ENCODE peak calls at places on chromosomes 12 and 14, in six cellular contexts. U, Q, J, I, H and S are unnamed samples.

GRCh38 chr12:48996794-48997718 is 2.1 kb downstream of the DDN start:
- DNase-seq in J (peak; percentile 59), Q (peak; percentile 68), U (no peak), I (no peak), H (peak; percentile 65), S (no peak)

GRCh38 chr12:13101854-13102375 is 1.6 kb downstream of the GSG1 start:
- DNase-seq in I (no peak), Q (peak; percentile 36), U (peak; percentile 79), J (no peak), H (peak; percentile 62), S (no peak)

GRCh38 chr12:30548203-30548602 is 147.5 kb downstream of the IPO8 start:
- DNase-seq in U (no peak), Q (no peak), J (no peak), H (no peak), I (no peak), S (no peak)

GRCh38 chr14:75310295-75311059 is 31.8 kb downstream of the FOS start:
- DNase-seq in Q (peak; percentile 95), H (no peak), I (no peak), J (peak; percentile 70), U (peak; percentile 66), S (peak; percentile 80)

GRCh38 chr12:47038270-47038748 is 41.1 kb upstream of the PCED1B start:
- DNase-seq in U (no peak), H (no peak), Q (peak; percentile 57), J (no peak), I (no peak), S (no peak)

GRCh38 chr14:42869681-42870080 is 1263.0 kb downstream of the LRFN5 start:
- DNase-seq in I (no peak), J (no peak), U (no peak), Q (peak; percentile 59), H (no peak), S (no peak)

GRCh38 chr12:70732287-70732686 is 95.1 kb upstream of the PTPRB start:
- DNase-seq in Q (no peak), J (no peak), H (no peak), U (no peak), I (no peak), S (no peak)

GRCh38 chr12:66393890-66394289 is 91.6 kb downstream of the HELB start:
- DNase-seq in J (no peak), U (no peak), Q (no peak), H (no peak), I (no peak), S (no peak)

GRCh38 chr14:96940009-96940408 is 142.8 kb downstream of the VRK1 start:
- DNase-seq in H (peak; percentile 16), Q (no peak), J (no peak), I (no peak), U (peak; percentile 31), S (no peak)

GRCh38 chr12:121446760-121447159 is 46.8 kb downstream of the RNF34 start:
- DNase-seq in Q (no peak), J (no peak), I (no peak), U (no peak), H (no peak), S (no peak)

GRCh38 chr12:48788852-48789775 is at the start of gene ADCY6:
- DNase-seq in I (no peak), U (peak; percentile 68), H (peak; percentile 67), J (peak; percentile 54), Q (peak; percentile 77), S (peak; percentile 41)

GRCh38 chr14:105477659-105478623 is 3.3 kb downstream of the CRIP2 start:
- DNase-seq in Q (no peak), H (no peak), J (no peak), I (peak; percentile 35), U (no peak), S (no peak)

GRCh38 chr14:28709571-28710305 is 56.8 kb upstream of the FOXG1 start:
- DNase-seq in J (no peak), Q (no peak), H (no peak), U (no peak), I (no peak), S (no peak)
- TF ChIP-seq CTCF in J (no peak), Q (no peak), H (no peak), U (no peak), I (no peak), S (no peak)

DNA sequence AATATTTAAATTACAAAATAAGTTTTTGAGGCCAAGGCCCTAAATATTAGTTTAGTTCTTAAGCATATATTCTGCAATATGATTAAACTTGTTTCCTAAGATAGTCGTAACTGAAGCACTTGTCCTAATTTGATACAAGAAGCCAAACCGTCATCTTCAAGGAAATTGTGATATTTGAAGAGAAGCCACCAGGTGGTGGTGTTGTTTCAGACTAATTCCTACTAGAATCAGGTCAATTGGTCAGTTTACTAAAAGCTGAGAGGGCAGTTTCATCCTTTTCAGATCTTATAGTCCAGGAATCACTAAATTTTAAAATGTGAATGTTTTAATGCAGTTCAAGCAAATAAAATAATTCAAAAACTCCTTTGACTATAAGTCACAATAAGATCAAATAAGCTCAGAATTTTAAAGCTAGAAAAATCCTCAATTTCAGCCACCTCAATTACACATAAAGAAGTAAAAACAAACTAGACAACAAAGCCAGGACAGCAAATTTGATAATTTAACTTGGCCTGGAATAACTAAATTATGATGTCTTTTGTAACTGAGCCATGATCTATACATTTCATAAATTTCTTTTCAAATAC is 7.1 kb upstream of the ARL1 start:
- DNase-seq in J (no peak), U (peak; percentile 77), H (peak; percentile 58), Q (peak; percentile 78), I (no peak), S (peak; percentile 44)
- TF ChIP-seq CTCF in J (peak; percentile 54), U (peak; percentile 46), H (peak; percentile 78), Q (peak; percentile 53), I (peak; percentile 64), S (peak; percentile 50)

GRCh38 chr14:44283836-44284235 is 223.2 kb downstream of the FSCB start:
- DNase-seq in H (no peak), J (no peak), U (no peak), Q (no peak), I (no peak), S (no peak)

GRCh38 chr14:44291516-44291915 is 215.6 kb downstream of the FSCB start:
- DNase-seq in Q (no peak), I (no peak), U (no peak), J (no peak), H (no peak), S (no peak)

GRCh38 chr14:44287858-44288257 is 219.2 kb downstream of the FSCB start:
- DNase-seq in H (no peak), U (peak; percentile 40), I (no peak), Q (peak; percentile 21), J (no peak), S (no peak)
- TF ChIP-seq CTCF in H (no peak), U (no peak), I (no peak), Q (no peak), J (no peak), S (no peak)

GRCh38 chr12:75533239-75533638 is 21.8 kb upstream of the KRR1 start:
- DNase-seq in Q (no peak), J (no peak), H (no peak), U (no peak), I (no peak), S (no peak)
- TF ChIP-seq CTCF in Q (no peak), J (no peak), H (no peak), U (no peak), I (no peak), S (no peak)

DNA sequence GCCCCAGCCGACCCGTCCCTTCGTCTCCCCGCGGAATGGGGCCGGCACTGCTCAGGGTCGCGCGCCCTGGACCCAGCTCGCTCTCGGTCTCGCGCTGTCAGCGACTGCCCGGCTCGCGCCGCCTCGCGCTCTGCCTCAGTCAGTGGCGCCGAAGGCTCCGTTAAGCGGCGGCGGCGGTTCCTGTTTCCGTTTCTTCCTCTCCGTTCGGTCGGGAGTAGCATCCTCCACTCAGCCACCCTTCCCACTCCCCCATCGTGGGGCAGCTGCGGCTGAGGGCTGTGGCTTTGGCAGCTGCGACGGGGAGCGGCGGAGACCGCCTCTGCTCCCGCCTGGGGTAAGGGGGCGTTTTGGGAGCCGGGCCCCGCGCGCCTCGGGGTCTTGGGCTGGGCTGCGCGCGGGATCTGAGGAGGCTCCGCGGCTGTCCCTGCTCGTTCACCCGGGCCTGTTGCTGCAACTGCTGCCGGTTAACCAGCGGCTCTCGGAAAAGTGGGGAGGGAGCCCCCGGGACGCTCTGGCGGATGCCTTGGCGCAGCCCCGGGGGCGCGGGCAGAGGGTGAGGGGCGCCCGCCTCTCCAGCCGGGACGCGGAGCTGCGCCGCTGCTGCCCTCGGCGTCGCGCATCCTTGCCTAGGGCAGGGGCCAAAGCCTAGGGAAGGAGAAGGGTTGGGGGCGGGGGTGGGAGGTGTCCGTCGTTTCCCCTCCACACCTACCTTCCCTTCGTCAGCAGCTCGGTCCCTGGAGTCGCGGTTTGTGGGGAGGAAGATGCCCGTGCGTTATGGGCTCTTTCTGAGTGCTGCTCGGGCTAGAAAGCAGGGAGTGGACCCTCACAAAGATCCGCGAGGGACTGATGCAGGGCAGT is 580 bp downstream of the FUT8 start:
- DNase-seq in J (no peak), Q (peak; percentile 72), H (peak; percentile 17), U (peak; percentile 64), I (no peak), S (peak; percentile 37)
- TF ChIP-seq CTCF in J (no peak), Q (peak; percentile 17), H (peak; percentile 28), U (no peak), I (no peak), S (peak; percentile 22)

DNA sequence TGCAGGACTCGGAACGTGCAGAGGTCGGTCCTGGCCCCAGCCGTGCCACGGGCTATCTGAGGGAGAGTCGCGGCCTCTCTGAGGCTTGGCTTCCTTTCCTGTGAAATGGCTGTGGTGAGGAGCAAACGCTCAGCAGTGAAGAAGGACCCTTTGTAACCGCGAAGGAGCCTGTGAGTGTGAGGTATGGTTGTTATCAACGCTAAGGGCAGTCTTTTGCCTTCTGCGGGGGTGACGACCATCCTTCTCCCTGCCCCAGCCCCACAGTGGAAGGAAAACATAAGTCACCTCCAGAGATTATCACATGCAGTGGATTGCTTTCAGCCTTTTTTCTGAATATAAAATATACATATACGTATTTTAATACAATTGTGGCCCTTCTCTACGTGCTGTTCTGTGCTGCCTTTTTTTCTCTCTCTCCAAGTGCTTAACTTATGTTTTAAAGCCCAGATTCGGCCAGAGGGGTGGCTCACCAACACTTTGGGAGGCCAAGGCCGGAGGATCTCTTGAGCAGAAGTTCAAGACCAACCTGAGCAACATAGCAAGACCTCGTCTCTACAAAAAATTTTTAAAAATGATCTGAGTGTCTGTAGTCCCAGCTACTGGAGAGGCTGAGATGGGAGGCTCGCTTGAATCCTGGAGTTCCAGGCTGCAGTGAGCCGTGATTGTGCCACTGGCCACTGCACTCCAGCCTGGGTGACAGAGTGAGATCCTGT is 17.4 kb downstream of the TAMALIN start:
- DNase-seq in U (no peak), I (no peak), H (no peak), Q (no peak), J (no peak), S (no peak)
- TF ChIP-seq CTCF in U (no peak), I (no peak), H (no peak), Q (no peak), J (no peak), S (no peak)

DNA sequence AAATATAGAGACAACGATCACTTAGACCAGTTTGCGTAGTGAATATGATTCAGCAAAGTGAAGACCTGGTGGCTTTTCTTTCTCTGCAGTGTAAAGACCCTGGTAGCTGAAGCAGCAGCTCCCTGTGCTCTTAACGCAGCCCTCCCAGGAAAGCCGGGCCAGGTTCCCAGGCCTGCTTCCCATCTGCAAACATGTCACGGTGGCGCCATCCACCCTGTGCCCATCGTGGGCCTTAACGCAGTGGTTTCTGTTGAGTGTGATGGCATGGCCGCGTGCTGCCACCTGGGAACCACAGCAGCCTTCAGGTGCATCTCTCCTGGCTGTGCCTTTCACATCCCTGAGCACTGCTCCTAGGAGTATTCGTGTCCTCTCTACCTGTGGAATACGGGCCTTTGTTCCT is 71.5 kb downstream of the WDR20 start:
- DNase-seq in H (no peak), U (no peak), J (no peak), I (no peak), Q (no peak), S (no peak)
- TF ChIP-seq CTCF in H (no peak), U (no peak), J (no peak), I (no peak), Q (no peak), S (no peak)